ENCODE peak calls at places on chromosomes 11 and 22, in nine cellular contexts. D is AG09309, P is kidney, O is spleen, W is GM13977, A is cardiac muscle cell, H is GM23338, J is Peyer's patch, C is WTC11. K is an unnamed sample.

GRCh38 chr22:32328306-32329201 is 29.1 kb upstream of the RFPL3 start:
- DNase-seq in D (no peak), P (no peak), O (no peak), W (no peak), A (no peak), H (no peak), J (no peak), C (no peak), K (no peak)

GRCh38 chr11:12222099-12222751 is 111.8 kb downstream of the MICAL2 start:
- DNase-seq in D (no peak), P (no peak), O (no peak), W (no peak), A (peak), H (no peak), J (no peak), C (no peak), K (no peak)

GRCh38 chr22:32557424-32557823 is 82.8 kb downstream of the FBXO7 start:
- DNase-seq in D (no peak), P (no peak), O (peak), W (no peak), A (no peak), H (no peak), J (no peak), C (no peak), K (no peak)

GRCh38 chr11:129440028-129440630 is 64.5 kb downstream of the BARX2 start:
- DNase-seq in D (no peak), P (peak), O (no peak), W (no peak), A (no peak), H (peak), J (no peak), C (no peak), K (no peak)

GRCh38 chr11:70100283-70100610 is 22.1 kb downstream of the ANO1 start:
- DNase-seq in D (no peak), P (no peak), O (no peak), W (no peak), A (no peak), H (no peak), J (no peak), C (no peak), K (no peak)

GRCh38 chr11:44622721-44623258 is 57.3 kb downstream of the CD82 start:
- DNase-seq in D (no peak), P (no peak), O (peak), W (no peak), A (no peak), H (no peak), J (no peak), C (no peak), K (peak)

GRCh38 chr11:121070951-121071350 is 30.1 kb upstream of the TECTA start:
- DNase-seq in D (no peak), P (no peak), O (no peak), W (no peak), A (no peak), H (no peak), J (no peak), C (no peak), K (no peak)

GRCh38 chr22:23106906-23107367 is 34.9 kb downstream of the RSPH14 start:
- DNase-seq in D (no peak), P (no peak), O (no peak), W (no peak), A (no peak), H (no peak), J (no peak), C (no peak), K (no peak)

GRCh38 chr11:134027671-134028070 is 41.2 kb upstream of the JAM3 start:
- DNase-seq in D (no peak), P (no peak), O (no peak), W (no peak), A (no peak), H (no peak), J (no peak), C (peak), K (no peak)

DNA sequence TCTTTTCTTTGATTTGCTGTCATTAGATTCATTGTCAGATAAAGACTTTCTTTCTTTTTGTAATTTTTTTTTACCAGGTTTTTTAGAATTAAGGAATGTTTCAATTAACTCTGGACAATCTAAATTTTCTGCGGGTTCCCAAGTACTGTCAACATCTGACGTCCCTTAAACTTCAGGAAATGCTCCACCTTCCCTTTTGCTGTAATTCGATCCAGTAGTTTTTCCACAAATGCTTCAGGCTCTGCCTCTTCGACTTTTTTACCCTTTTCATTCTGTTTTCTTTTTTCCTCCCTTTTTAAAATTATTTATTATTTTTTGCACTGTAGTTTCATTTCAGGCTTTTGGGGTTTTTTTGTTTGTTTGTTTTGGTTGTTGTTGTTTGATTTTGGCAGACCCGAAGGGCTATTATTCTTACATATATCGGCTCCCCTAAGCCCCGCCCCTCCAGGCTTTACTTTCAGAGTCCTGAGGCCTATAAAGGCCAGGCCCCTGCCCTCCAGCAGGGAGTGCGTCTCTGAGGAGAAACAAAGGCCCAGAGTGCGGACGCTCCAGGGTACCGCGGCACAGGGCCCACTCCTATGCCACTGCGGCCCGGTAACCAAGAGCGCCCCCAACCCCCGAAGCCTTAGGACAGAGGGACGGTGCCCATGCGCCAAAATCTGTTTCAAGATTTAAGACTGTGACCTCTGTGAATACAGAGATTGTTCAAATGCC is 116.4 kb downstream of the TYR start:
- DNase-seq in D (no peak), P (peak), O (no peak), W (no peak), A (peak), H (peak), J (no peak), C (peak), K (no peak)
- TF ChIP-seq CTCF in D (no peak), P (no peak), O (no peak), W (no peak), A (no peak), H (peak), J (no peak), C (no peak), K (no peak)

GRCh38 chr22:44086759-44087158 is 62.7 kb downstream of the PARVB start:
- DNase-seq in D (no peak), P (no peak), O (no peak), W (no peak), A (no peak), H (no peak), J (no peak), C (no peak), K (no peak)
- TF ChIP-seq CTCF in D (no peak), P (no peak), O (no peak), W (no peak), A (no peak), H (no peak), J (no peak), C (no peak), K (no peak)

GRCh38 chr11:94922675-94923347 is 50.5 kb downstream of the CWC15 start:
- DNase-seq in D (no peak), P (no peak), O (no peak), W (no peak), A (no peak), H (no peak), J (no peak), C (no peak), K (peak)
- TF ChIP-seq CTCF in D (no peak), P (no peak), O (no peak), W (no peak), A (no peak), H (no peak), J (no peak), C (no peak), K (no peak)

GRCh38 chr11:26522912-26523610 is 49.0 kb downstream of the MUC15 start:
- DNase-seq in D (no peak), P (no peak), O (no peak), W (no peak), A (peak), H (peak), J (no peak), C (peak), K (no peak)
- TF ChIP-seq CTCF in D (peak), P (peak), O (no peak), W (peak), A (peak), H (peak), J (no peak), C (no peak), K (no peak)

GRCh38 chr11:45850446-45850845 is 3.2 kb downstream of the CRY2 start:
- DNase-seq in D (no peak), P (no peak), O (no peak), W (no peak), A (peak), H (no peak), J (no peak), C (no peak), K (no peak)
- TF ChIP-seq CTCF in D (no peak), P (no peak), O (no peak), W (no peak), A (no peak), H (no peak), J (no peak), C (no peak), K (no peak)

GRCh38 chr11:64358907-64359711 is at the start of gene RPS6KA4:
- DNase-seq in D (no peak), P (peak), O (peak), W (peak), A (peak), H (peak), J (peak), C (peak), K (no peak)
- TF ChIP-seq CTCF in D (no peak), P (no peak), O (no peak), W (no peak), A (no peak), H (no peak), J (no peak), C (no peak), K (no peak)

GRCh38 chr11:75597636-75598035 is 35.6 kb downstream of the SERPINH1 start:
- DNase-seq in D (no peak), P (no peak), O (no peak), W (peak), A (peak), H (peak), J (no peak), C (peak), K (no peak)
- TF ChIP-seq CTCF in D (peak), P (peak), O (no peak), W (peak), A (peak), H (peak), J (peak), C (no peak), K (peak)

GRCh38 chr11:2122222-2122906 is 16.8 kb downstream of the IGF2 start:
- DNase-seq in D (peak), P (peak), O (peak), W (no peak), A (peak), H (no peak), J (no peak), C (no peak), K (no peak)

GRCh38 chr11:2121227-2122130 is 17.7 kb downstream of the IGF2 start:
- DNase-seq in D (no peak), P (no peak), O (peak), W (no peak), A (no peak), H (no peak), J (no peak), C (no peak), K (no peak)

GRCh38 chr11:2126520-2127085 is 12.6 kb downstream of the IGF2 start:
- DNase-seq in D (no peak), P (no peak), O (no peak), W (no peak), A (no peak), H (no peak), J (no peak), C (no peak), K (no peak)

GRCh38 chr11:2122907-2123627 is 16.1 kb downstream of the IGF2 start:
- DNase-seq in D (no peak), P (no peak), O (peak), W (no peak), A (no peak), H (no peak), J (no peak), C (no peak), K (no peak)

GRCh38 chr11:2123628-2123960 is 15.6 kb downstream of the IGF2 start:
- DNase-seq in D (no peak), P (no peak), O (no peak), W (no peak), A (no peak), H (no peak), J (no peak), C (no peak), K (no peak)
- TF ChIP-seq CTCF in D (no peak), P (no peak), O (no peak), W (no peak), A (no peak), H (no peak), J (no peak), C (no peak), K (no peak)

DNA sequence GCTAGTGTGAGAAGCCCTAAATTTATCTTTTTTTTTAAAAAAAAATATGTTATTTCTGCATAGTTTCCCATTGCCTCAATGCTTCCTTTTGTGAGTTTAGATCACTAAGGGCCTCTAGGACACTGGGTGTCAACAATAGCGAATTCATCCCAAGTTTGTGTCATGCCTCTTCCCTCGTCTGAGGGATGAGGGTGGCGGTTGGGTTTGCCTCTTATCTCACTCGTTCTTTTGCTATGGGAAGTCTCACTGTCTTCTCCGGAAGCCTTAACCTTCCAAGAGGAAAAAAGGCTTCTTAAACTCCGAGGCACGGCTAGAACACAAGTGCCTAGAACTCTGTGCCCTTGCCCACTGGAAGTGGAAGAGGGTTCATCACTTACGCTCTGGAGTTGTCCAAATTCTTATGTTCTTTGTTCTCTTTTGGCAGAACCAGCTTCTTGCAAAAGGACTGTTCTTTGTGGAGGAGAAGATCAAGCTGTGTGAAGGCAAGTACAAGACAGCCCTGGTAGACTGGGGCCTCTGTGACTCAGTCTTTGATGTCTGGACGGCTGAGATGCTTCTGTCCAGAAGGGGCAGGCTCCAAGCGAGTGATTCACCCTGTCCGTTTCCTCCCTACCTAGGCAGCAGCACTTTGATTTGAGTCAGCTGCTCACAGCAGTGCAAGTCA is 78.5 kb downstream of the TRAF6 start:
- DNase-seq in D (peak), P (no peak), O (no peak), W (no peak), A (peak), H (no peak), J (no peak), C (no peak), K (peak)
- TF ChIP-seq CTCF in D (peak), P (peak), O (no peak), W (no peak), A (peak), H (no peak), J (no peak), C (no peak), K (no peak)